ENCODE peak calls at places on chromosomes 6 and 20, in ten cellular contexts. One of them, this sample, is unnamed.

GRCh38 chr6:30067460-30068139 is 602 bp downstream of the PPP1R11 start:
- DNase-seq in activated T-helper 1 cell treated with anti-CD3 and anti-CD28 coated beads, Interleukin-12 subunit alpha, Interleukin-12 subunit beta, Interleukin-2, Interleukin-4 antibody, amounts not matched to agents 30 ng/mL and 10 ng/mL and 1 ng/mL, durations not matched to agents 14 hours and 24 hours and 36 hours: no peak
- DNase-seq in NCI-H1694: no peak
- DNase-seq in neural progenitor cell: peak; percentile 98
- DNase-seq in T-helper 17 cell: no peak
- DNase-seq in substantia nigra: no peak
- DNase-seq in neural crest cell: no peak
- DNase-seq in fibroblast of mammary gland: no peak
- DNase-seq in activated T-cell treated with anti-CD3 and anti-CD28 coated beads, Interleukin-2, amount 50 U/mL, for 24 hours: no peak
- DNase-seq in DMS79: no peak
- DNase-seq in this sample: no peak

GRCh38 chr20:11158589-11158988 is 484.8 kb upstream of the JAG1 start:
- DNase-seq in activated T-helper 1 cell treated with anti-CD3 and anti-CD28 coated beads, Interleukin-12 subunit alpha, Interleukin-12 subunit beta, Interleukin-2, Interleukin-4 antibody, amounts not matched to agents 30 ng/mL and 10 ng/mL and 1 ng/mL, durations not matched to agents 14 hours and 24 hours and 36 hours: no peak
- DNase-seq in NCI-H1694: no peak
- DNase-seq in neural progenitor cell: no peak
- DNase-seq in T-helper 17 cell: no peak
- DNase-seq in substantia nigra: no peak
- DNase-seq in neural crest cell: no peak
- DNase-seq in fibroblast of mammary gland: no peak
- DNase-seq in activated T-cell treated with anti-CD3 and anti-CD28 coated beads, Interleukin-2, amount 50 U/mL, for 24 hours: no peak
- DNase-seq in DMS79: no peak
- DNase-seq in this sample: no peak

GRCh38 chr6:110185879-110186278 is 5.7 kb downstream of the CDC40 start:
- DNase-seq in activated T-helper 1 cell treated with anti-CD3 and anti-CD28 coated beads, Interleukin-12 subunit alpha, Interleukin-12 subunit beta, Interleukin-2, Interleukin-4 antibody, amounts not matched to agents 30 ng/mL and 10 ng/mL and 1 ng/mL, durations not matched to agents 14 hours and 24 hours and 36 hours: no peak
- DNase-seq in NCI-H1694: no peak
- DNase-seq in neural progenitor cell: no peak
- DNase-seq in T-helper 17 cell: no peak
- DNase-seq in substantia nigra: no peak
- DNase-seq in neural crest cell: no peak
- DNase-seq in fibroblast of mammary gland: no peak
- DNase-seq in activated T-cell treated with anti-CD3 and anti-CD28 coated beads, Interleukin-2, amount 50 U/mL, for 24 hours: no peak
- DNase-seq in DMS79: no peak
- DNase-seq in this sample: no peak

GRCh38 chr20:38221041-38221589 is 39.4 kb downstream of the KIAA1755 start:
- DNase-seq in activated T-helper 1 cell treated with anti-CD3 and anti-CD28 coated beads, Interleukin-12 subunit alpha, Interleukin-12 subunit beta, Interleukin-2, Interleukin-4 antibody, amounts not matched to agents 30 ng/mL and 10 ng/mL and 1 ng/mL, durations not matched to agents 14 hours and 24 hours and 36 hours: peak; percentile 60
- DNase-seq in NCI-H1694: peak; percentile 58
- DNase-seq in neural progenitor cell: peak; percentile 90
- DNase-seq in T-helper 17 cell: peak; percentile 40
- DNase-seq in substantia nigra: peak; percentile 18
- DNase-seq in neural crest cell: peak; percentile 96
- DNase-seq in fibroblast of mammary gland: peak; percentile 50
- DNase-seq in activated T-cell treated with anti-CD3 and anti-CD28 coated beads, Interleukin-2, amount 50 U/mL, for 24 hours: peak; percentile 85
- DNase-seq in DMS79: peak; percentile 34
- DNase-seq in this sample: peak; percentile 68

GRCh38 chr6:107264357-107264831 is 149.1 kb upstream of the BEND3 start:
- DNase-seq in activated T-helper 1 cell treated with anti-CD3 and anti-CD28 coated beads, Interleukin-12 subunit alpha, Interleukin-12 subunit beta, Interleukin-2, Interleukin-4 antibody, amounts not matched to agents 30 ng/mL and 10 ng/mL and 1 ng/mL, durations not matched to agents 14 hours and 24 hours and 36 hours: no peak
- DNase-seq in NCI-H1694: no peak
- DNase-seq in neural progenitor cell: no peak
- DNase-seq in T-helper 17 cell: no peak
- DNase-seq in substantia nigra: no peak
- DNase-seq in neural crest cell: no peak
- DNase-seq in fibroblast of mammary gland: peak; percentile 88
- DNase-seq in activated T-cell treated with anti-CD3 and anti-CD28 coated beads, Interleukin-2, amount 50 U/mL, for 24 hours: no peak
- DNase-seq in DMS79: no peak
- DNase-seq in this sample: no peak

GRCh38 chr6:102494808-102495207 is 1101.3 kb downstream of the GRIK2 start:
- DNase-seq in activated T-helper 1 cell treated with anti-CD3 and anti-CD28 coated beads, Interleukin-12 subunit alpha, Interleukin-12 subunit beta, Interleukin-2, Interleukin-4 antibody, amounts not matched to agents 30 ng/mL and 10 ng/mL and 1 ng/mL, durations not matched to agents 14 hours and 24 hours and 36 hours: no peak
- DNase-seq in NCI-H1694: no peak
- DNase-seq in neural progenitor cell: no peak
- DNase-seq in T-helper 17 cell: no peak
- DNase-seq in substantia nigra: no peak
- DNase-seq in neural crest cell: no peak
- DNase-seq in fibroblast of mammary gland: no peak
- DNase-seq in activated T-cell treated with anti-CD3 and anti-CD28 coated beads, Interleukin-2, amount 50 U/mL, for 24 hours: no peak
- DNase-seq in DMS79: no peak
- DNase-seq in this sample: no peak

GRCh38 chr6:81752969-81753708 is 658 bp upstream of the TENT5A start:
- DNase-seq in activated T-helper 1 cell treated with anti-CD3 and anti-CD28 coated beads, Interleukin-12 subunit alpha, Interleukin-12 subunit beta, Interleukin-2, Interleukin-4 antibody, amounts not matched to agents 30 ng/mL and 10 ng/mL and 1 ng/mL, durations not matched to agents 14 hours and 24 hours and 36 hours: peak; percentile 51
- DNase-seq in NCI-H1694: no peak
- DNase-seq in neural progenitor cell: peak; percentile 85
- DNase-seq in T-helper 17 cell: peak; percentile 38
- DNase-seq in substantia nigra: peak; percentile 63
- DNase-seq in neural crest cell: peak; percentile 71
- DNase-seq in fibroblast of mammary gland: peak; percentile 87
- DNase-seq in activated T-cell treated with anti-CD3 and anti-CD28 coated beads, Interleukin-2, amount 50 U/mL, for 24 hours: peak; percentile 70
- DNase-seq in DMS79: no peak
- DNase-seq in this sample: peak; percentile 93

GRCh38 chr6:81643156-81643555 is 109.3 kb downstream of the TENT5A start:
- DNase-seq in activated T-helper 1 cell treated with anti-CD3 and anti-CD28 coated beads, Interleukin-12 subunit alpha, Interleukin-12 subunit beta, Interleukin-2, Interleukin-4 antibody, amounts not matched to agents 30 ng/mL and 10 ng/mL and 1 ng/mL, durations not matched to agents 14 hours and 24 hours and 36 hours: no peak
- DNase-seq in NCI-H1694: no peak
- DNase-seq in neural progenitor cell: no peak
- DNase-seq in T-helper 17 cell: no peak
- DNase-seq in substantia nigra: no peak
- DNase-seq in neural crest cell: no peak
- DNase-seq in fibroblast of mammary gland: no peak
- DNase-seq in activated T-cell treated with anti-CD3 and anti-CD28 coated beads, Interleukin-2, amount 50 U/mL, for 24 hours: no peak
- DNase-seq in DMS79: no peak
- DNase-seq in this sample: no peak

GRCh38 chr20:63087236-63087871 is 80.6 kb upstream of the BHLHE23 start:
- DNase-seq in activated T-helper 1 cell treated with anti-CD3 and anti-CD28 coated beads, Interleukin-12 subunit alpha, Interleukin-12 subunit beta, Interleukin-2, Interleukin-4 antibody, amounts not matched to agents 30 ng/mL and 10 ng/mL and 1 ng/mL, durations not matched to agents 14 hours and 24 hours and 36 hours: no peak
- DNase-seq in NCI-H1694: no peak
- DNase-seq in neural progenitor cell: no peak
- DNase-seq in T-helper 17 cell: no peak
- DNase-seq in substantia nigra: no peak
- DNase-seq in neural crest cell: no peak
- DNase-seq in fibroblast of mammary gland: no peak
- DNase-seq in activated T-cell treated with anti-CD3 and anti-CD28 coated beads, Interleukin-2, amount 50 U/mL, for 24 hours: peak; percentile 6
- DNase-seq in DMS79: no peak
- DNase-seq in this sample: no peak

GRCh38 chr6:88725111-88725711 is 238.2 kb downstream of the RNGTT start:
- DNase-seq in activated T-helper 1 cell treated with anti-CD3 and anti-CD28 coated beads, Interleukin-12 subunit alpha, Interleukin-12 subunit beta, Interleukin-2, Interleukin-4 antibody, amounts not matched to agents 30 ng/mL and 10 ng/mL and 1 ng/mL, durations not matched to agents 14 hours and 24 hours and 36 hours: no peak
- DNase-seq in NCI-H1694: no peak
- DNase-seq in neural progenitor cell: peak; percentile 77
- DNase-seq in T-helper 17 cell: no peak
- DNase-seq in substantia nigra: no peak
- DNase-seq in neural crest cell: peak; percentile 55
- DNase-seq in fibroblast of mammary gland: peak; percentile 18
- DNase-seq in activated T-cell treated with anti-CD3 and anti-CD28 coated beads, Interleukin-2, amount 50 U/mL, for 24 hours: peak; percentile 36
- DNase-seq in DMS79: no peak
- DNase-seq in this sample: no peak

GRCh38 chr20:54573838-54574237 is 98.4 kb downstream of the DOK5 start:
- DNase-seq in activated T-helper 1 cell treated with anti-CD3 and anti-CD28 coated beads, Interleukin-12 subunit alpha, Interleukin-12 subunit beta, Interleukin-2, Interleukin-4 antibody, amounts not matched to agents 30 ng/mL and 10 ng/mL and 1 ng/mL, durations not matched to agents 14 hours and 24 hours and 36 hours: no peak
- DNase-seq in NCI-H1694: peak; percentile 49
- DNase-seq in neural progenitor cell: no peak
- DNase-seq in T-helper 17 cell: no peak
- DNase-seq in substantia nigra: no peak
- DNase-seq in neural crest cell: no peak
- DNase-seq in fibroblast of mammary gland: no peak
- DNase-seq in activated T-cell treated with anti-CD3 and anti-CD28 coated beads, Interleukin-2, amount 50 U/mL, for 24 hours: no peak
- DNase-seq in DMS79: no peak
- DNase-seq in this sample: no peak

GRCh38 chr6:130783416-130784107 is 43.6 kb upstream of the SMLR1 start:
- DNase-seq in activated T-helper 1 cell treated with anti-CD3 and anti-CD28 coated beads, Interleukin-12 subunit alpha, Interleukin-12 subunit beta, Interleukin-2, Interleukin-4 antibody, amounts not matched to agents 30 ng/mL and 10 ng/mL and 1 ng/mL, durations not matched to agents 14 hours and 24 hours and 36 hours: no peak
- DNase-seq in NCI-H1694: no peak
- DNase-seq in neural progenitor cell: no peak
- DNase-seq in T-helper 17 cell: no peak
- DNase-seq in substantia nigra: no peak
- DNase-seq in neural crest cell: no peak
- DNase-seq in fibroblast of mammary gland: peak; percentile 12
- DNase-seq in activated T-cell treated with anti-CD3 and anti-CD28 coated beads, Interleukin-2, amount 50 U/mL, for 24 hours: no peak
- DNase-seq in DMS79: no peak
- DNase-seq in this sample: no peak

GRCh38 chr6:34947561-34947960 is 58.5 kb downstream of the ANKS1A start:
- DNase-seq in activated T-helper 1 cell treated with anti-CD3 and anti-CD28 coated beads, Interleukin-12 subunit alpha, Interleukin-12 subunit beta, Interleukin-2, Interleukin-4 antibody, amounts not matched to agents 30 ng/mL and 10 ng/mL and 1 ng/mL, durations not matched to agents 14 hours and 24 hours and 36 hours: no peak
- DNase-seq in NCI-H1694: no peak
- DNase-seq in neural progenitor cell: no peak
- DNase-seq in T-helper 17 cell: no peak
- DNase-seq in substantia nigra: no peak
- DNase-seq in neural crest cell: no peak
- DNase-seq in fibroblast of mammary gland: no peak
- DNase-seq in activated T-cell treated with anti-CD3 and anti-CD28 coated beads, Interleukin-2, amount 50 U/mL, for 24 hours: no peak
- DNase-seq in DMS79: no peak
- DNase-seq in this sample: no peak

GRCh38 chr6:95576218-95576617 is 1.1 kb upstream of the MANEA start:
- DNase-seq in activated T-helper 1 cell treated with anti-CD3 and anti-CD28 coated beads, Interleukin-12 subunit alpha, Interleukin-12 subunit beta, Interleukin-2, Interleukin-4 antibody, amounts not matched to agents 30 ng/mL and 10 ng/mL and 1 ng/mL, durations not matched to agents 14 hours and 24 hours and 36 hours: no peak
- DNase-seq in NCI-H1694: no peak
- DNase-seq in neural progenitor cell: no peak
- DNase-seq in T-helper 17 cell: no peak
- DNase-seq in substantia nigra: no peak
- DNase-seq in neural crest cell: no peak
- DNase-seq in fibroblast of mammary gland: no peak
- DNase-seq in activated T-cell treated with anti-CD3 and anti-CD28 coated beads, Interleukin-2, amount 50 U/mL, for 24 hours: no peak
- DNase-seq in DMS79: no peak
- DNase-seq in this sample: no peak

GRCh38 chr6:53103993-53104675 is 38.9 kb downstream of the FBXO9 start:
- DNase-seq in activated T-helper 1 cell treated with anti-CD3 and anti-CD28 coated beads, Interleukin-12 subunit alpha, Interleukin-12 subunit beta, Interleukin-2, Interleukin-4 antibody, amounts not matched to agents 30 ng/mL and 10 ng/mL and 1 ng/mL, durations not matched to agents 14 hours and 24 hours and 36 hours: no peak
- DNase-seq in NCI-H1694: no peak
- DNase-seq in neural progenitor cell: peak; percentile 16
- DNase-seq in T-helper 17 cell: no peak
- DNase-seq in substantia nigra: no peak
- DNase-seq in neural crest cell: no peak
- DNase-seq in fibroblast of mammary gland: peak; percentile 14
- DNase-seq in activated T-cell treated with anti-CD3 and anti-CD28 coated beads, Interleukin-2, amount 50 U/mL, for 24 hours: no peak
- DNase-seq in DMS79: no peak
- DNase-seq in this sample: no peak

GRCh38 chr6:36727491-36728021 is 29.9 kb downstream of the RAB44 start:
- DNase-seq in activated T-helper 1 cell treated with anti-CD3 and anti-CD28 coated beads, Interleukin-12 subunit alpha, Interleukin-12 subunit beta, Interleukin-2, Interleukin-4 antibody, amounts not matched to agents 30 ng/mL and 10 ng/mL and 1 ng/mL, durations not matched to agents 14 hours and 24 hours and 36 hours: peak; percentile 8
- DNase-seq in NCI-H1694: peak; percentile 12
- DNase-seq in neural progenitor cell: no peak
- DNase-seq in T-helper 17 cell: no peak
- DNase-seq in substantia nigra: no peak
- DNase-seq in neural crest cell: no peak
- DNase-seq in fibroblast of mammary gland: peak; percentile 37
- DNase-seq in activated T-cell treated with anti-CD3 and anti-CD28 coated beads, Interleukin-2, amount 50 U/mL, for 24 hours: no peak
- DNase-seq in DMS79: peak; percentile 17
- DNase-seq in this sample: peak; percentile 74